ENCODE peak calls at places on chromosomes 4 and X, in eight cellular contexts. W, V, Q, F, I, T, E and U are unnamed samples. For H3K9me3, the result is how much of the 10 kb centered on the place peaks cover.

GRCh38 chr4:8709729-8710360 is 117.3 kb downstream of the CPZ start:
- DNase-seq in W (no peak), V (no peak), Q (no peak), F (no peak), I (no peak), T (no peak), E (peak), U (no peak)

GRCh38 chr4:54230479-54231418 is 1.7 kb downstream of the PDGFRA start:
- DNase-seq in W (no peak), V (peak), Q (peak), F (peak), I (no peak), T (no peak), E (peak), U (no peak)

GRCh38 chr4:142274137-142274536 is 572.0 kb downstream of the INPP4B start:
- DNase-seq in W (peak), V (no peak), Q (no peak), F (no peak), I (no peak), T (no peak), E (no peak), U (no peak)

GRCh38 chr4:148444296-148445070 is 2.3 kb upstream of the NR3C2 start:
- DNase-seq in W (peak), V (no peak), Q (peak), F (peak), I (peak), T (peak), E (peak), U (no peak)

GRCh38 chrX:73562986-73563739 is at the start of gene CHIC1:
- DNase-seq in W (peak), V (peak), Q (peak), F (peak), I (peak), T (peak), E (peak), U (peak)

GRCh38 chr4:144174401-144175067 is 34.0 kb upstream of the GYPA start:
- DNase-seq in W (peak), V (no peak), Q (no peak), F (peak), I (peak), T (peak), E (no peak), U (peak)

GRCh38 chr4:94763005-94763404 is 5.2 kb downstream of the BMPR1B start:
- DNase-seq in W (no peak), V (no peak), Q (no peak), F (no peak), I (no peak), T (no peak), E (no peak), U (no peak)

GRCh38 chrX:386768-387575 is at the start of gene PPP2R3B:
- DNase-seq in W (peak), V (peak), Q (peak), F (peak), I (peak), T (peak), E (peak), U (peak)

GRCh38 chrX:1442016-1442665 is 10.6 kb downstream of the ASMTL start:
- DNase-seq in W (no peak), V (peak), Q (no peak), F (no peak), I (no peak), T (no peak), E (peak), U (peak)

GRCh38 chr4:37685211-37685725 is 908 bp downstream of the RELL1 start:
- DNase-seq in W (no peak), V (no peak), Q (no peak), F (no peak), I (peak), T (peak), E (no peak), U (peak)

GRCh38 chr4:99710020-99710419 is 52.4 kb upstream of the C4orf54 start:
- DNase-seq in W (peak), V (no peak), Q (no peak), F (no peak), I (no peak), T (no peak), E (no peak), U (no peak)

GRCh38 chr4:95908806-95909205 is 68.9 kb downstream of the PDHA2 start:
- DNase-seq in W (no peak), V (no peak), Q (no peak), F (no peak), I (no peak), T (no peak), E (no peak), U (no peak)

GRCh38 chr4:137032242-137032641 is 500.1 kb downstream of the PCDH18 start:
- DNase-seq in W (no peak), V (no peak), Q (no peak), F (no peak), I (no peak), T (no peak), E (no peak), U (no peak)

GRCh38 chr4:122508083-122508482 is 51.6 kb upstream of the IL2 start:
- DNase-seq in W (peak), V (no peak), Q (no peak), F (no peak), I (no peak), T (no peak), E (no peak), U (no peak)

GRCh38 chr4:128502818-128503527 is 215.4 kb upstream of the PGRMC2 start:
- DNase-seq in W (no peak), V (no peak), Q (no peak), F (no peak), I (no peak), T (no peak), E (no peak), U (no peak)

GRCh38 chrX:132750312-132751042 is 208.0 kb downstream of the HS6ST2 start:
- DNase-seq in W (no peak), V (no peak), Q (no peak), F (no peak), I (no peak), T (no peak), E (no peak), U (peak)

GRCh38 chr4:108861339-108861738 is 98.5 kb upstream of the ETNPPL start:
- DNase-seq in W (peak), V (no peak), Q (no peak), F (no peak), I (no peak), T (no peak), E (no peak), U (peak)

GRCh38 chr4:135256111-135256510 is 1054.5 kb upstream of the PABPC4L start:
- DNase-seq in W (no peak), V (no peak), Q (no peak), F (no peak), I (no peak), T (no peak), E (no peak), U (no peak)

GRCh38 chrX:137432609-137433008 is 133.3 kb upstream of the ZIC3 start:
- DNase-seq in W (peak), V (no peak), Q (no peak), F (no peak), I (no peak), T (no peak), E (no peak), U (peak)

GRCh38 chr4:106478152-106478551 is 109.6 kb upstream of the GIMD1 start:
- DNase-seq in W (no peak), V (no peak), Q (no peak), F (no peak), I (no peak), T (no peak), E (no peak), U (no peak)

GRCh38 chr4:163172666-163173065 is 6.0 kb upstream of the NAF1 start:
- DNase-seq in W (no peak), V (no peak), Q (no peak), F (no peak), I (no peak), T (no peak), E (no peak), U (no peak)

GRCh38 chr4:76931576-76932276 is 17.8 kb upstream of the SEPTIN11 start:
- DNase-seq in W (no peak), V (no peak), Q (no peak), F (no peak), I (no peak), T (no peak), E (no peak), U (no peak)

GRCh38 chrX:150680974-150681373 is 12.2 kb upstream of the MTMR1 start:
- DNase-seq in W (peak), V (no peak), Q (no peak), F (no peak), I (no peak), T (no peak), E (no peak), U (peak)

GRCh38 chrX:7746861-7747260 is 96.1 kb upstream of the VCX start:
- DNase-seq in W (no peak), V (no peak), Q (no peak), F (no peak), I (no peak), T (no peak), E (no peak), U (no peak)

GRCh38 chr4:113446019-113446418 is 315.5 kb downstream of the CAMK2D start:
- DNase-seq in W (peak), V (no peak), Q (no peak), F (no peak), I (no peak), T (no peak), E (no peak), U (no peak)

GRCh38 chr4:141041021-141041476 is 92.2 kb downstream of the RNF150 start:
- DNase-seq in W (peak), V (no peak), Q (no peak), F (no peak), I (no peak), T (no peak), E (no peak), U (no peak)

GRCh38 chrX:123830309-123830708 is 29.5 kb upstream of the XIAP start:
- DNase-seq in W (no peak), V (peak), Q (no peak), F (no peak), I (no peak), T (no peak), E (no peak), U (no peak)

GRCh38 chr4:1961563-1961962 is 47.2 kb downstream of the NELFA start:
- DNase-seq in W (no peak), V (no peak), Q (no peak), F (no peak), I (no peak), T (no peak), E (no peak), U (no peak)

GRCh38 chr4:104728380-104729122 is 233.9 kb upstream of the CXXC4 start:
- DNase-seq in W (peak), V (peak), Q (no peak), F (no peak), I (no peak), T (no peak), E (no peak), U (no peak)

GRCh38 chr4:27397886-27398285 is 537.2 kb downstream of the STIM2 start:
- DNase-seq in W (peak), V (no peak), Q (no peak), F (no peak), I (no peak), T (no peak), E (no peak), U (no peak)

GRCh38 chr4:2806392-2807355 is 13.8 kb downstream of the SH3BP2 start:
- DNase-seq in W (no peak), V (no peak), Q (peak), F (no peak), I (no peak), T (peak), E (no peak), U (no peak)

GRCh38 chr4:118033148-118034060 is 882 bp upstream of the NDST3 start:
- DNase-seq in W (peak), V (peak), Q (peak), F (peak), I (no peak), T (no peak), E (peak), U (peak)

GRCh38 chr4:38242822-38243384 is 282.7 kb downstream of the PTTG2 start:
- DNase-seq in W (no peak), V (no peak), Q (no peak), F (no peak), I (no peak), T (no peak), E (no peak), U (no peak)

GRCh38 chrX:16023790-16024734 is 99.3 kb upstream of the GRPR start:
- DNase-seq in W (peak), V (no peak), Q (no peak), F (peak), I (no peak), T (no peak), E (no peak), U (no peak)

GRCh38 chr4:5051692-5052423 is 578 bp downstream of the STK32B start:
- DNase-seq in W (no peak), V (no peak), Q (peak), F (peak), I (no peak), T (no peak), E (peak), U (peak)

GRCh38 chr4:78121338-78121904 is 64.3 kb downstream of the FRAS1 start:
- DNase-seq in W (no peak), V (no peak), Q (no peak), F (no peak), I (no peak), T (no peak), E (no peak), U (no peak)

GRCh38 chr4:86974481-86975050 is 39.8 kb downstream of the AFF1 start:
- DNase-seq in W (peak), V (no peak), Q (no peak), F (no peak), I (no peak), T (no peak), E (no peak), U (no peak)

GRCh38 chr4:86975927-86976326 is 41.1 kb downstream of the AFF1 start:
- DNase-seq in W (no peak), V (no peak), Q (no peak), F (no peak), I (no peak), T (no peak), E (no peak), U (no peak)

GRCh38 chr4:86972997-86973396 is 38.2 kb downstream of the AFF1 start:
- DNase-seq in W (peak), V (no peak), Q (no peak), F (no peak), I (no peak), T (no peak), E (no peak), U (peak)

GRCh38 chr4:86971355-86971683 is 36.5 kb downstream of the AFF1 start:
- DNase-seq in W (no peak), V (no peak), Q (no peak), F (no peak), I (no peak), T (no peak), E (no peak), U (no peak)

GRCh38 chr4:86973668-86974067 is 38.9 kb downstream of the AFF1 start:
- DNase-seq in W (no peak), V (no peak), Q (no peak), F (no peak), I (no peak), T (no peak), E (no peak), U (no peak)
- H3K9me3 ChIP-seq in W (under half), V (under half), Q (under half), F (under half), I (under half), T (under half), E (under half), U (under half)

GRCh38 chr4:6892190-6892908 is 17.3 kb upstream of the TBC1D14 start:
- DNase-seq in W (peak), V (no peak), Q (peak), F (no peak), I (peak), T (peak), E (no peak), U (peak)
- H3K4me3 ChIP-seq in W (peak), V (no peak), Q (peak), F (no peak), I (peak), T (peak), E (no peak), U (no peak)

GRCh38 chrX:151984891-151985290 is 10.4 kb upstream of the GABRE start:
- DNase-seq in W (no peak), V (no peak), Q (no peak), F (no peak), I (no peak), T (no peak), E (no peak), U (no peak)

GRCh38 chrX:151987108-151987507 is 12.6 kb upstream of the GABRE start:
- DNase-seq in W (no peak), V (no peak), Q (no peak), F (no peak), I (no peak), T (no peak), E (no peak), U (no peak)

GRCh38 chrX:151985955-151986354 is 11.5 kb upstream of the GABRE start:
- DNase-seq in W (no peak), V (no peak), Q (peak), F (no peak), I (no peak), T (no peak), E (no peak), U (no peak)

GRCh38 chrX:151984328-151984727 is 9.9 kb upstream of the GABRE start:
- DNase-seq in W (peak), V (no peak), Q (peak), F (no peak), I (no peak), T (no peak), E (no peak), U (no peak)

DNA sequence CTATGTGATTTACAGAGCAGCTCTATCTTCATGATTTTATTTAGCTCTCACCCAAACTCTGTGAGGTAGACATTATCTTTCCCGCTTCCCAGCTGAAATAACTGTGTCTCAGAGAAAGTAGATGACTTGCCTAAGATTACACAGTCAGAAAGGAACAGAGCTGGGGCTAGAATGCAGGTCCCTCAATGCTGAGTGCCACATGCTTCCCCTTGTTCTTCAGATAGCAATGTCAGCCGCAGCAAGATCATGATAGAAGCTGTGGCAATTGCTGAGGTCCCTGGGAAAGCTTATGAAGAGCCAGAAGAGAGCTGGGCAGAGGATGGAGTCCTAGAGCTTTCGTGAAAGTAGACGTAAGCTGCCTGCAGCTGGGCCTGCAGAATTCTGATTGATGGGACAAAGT is 11.1 kb upstream of the GABRE start:
- DNase-seq in W (no peak), V (no peak), Q (no peak), F (no peak), I (no peak), T (no peak), E (no peak), U (no peak)
- H3K9me3 ChIP-seq in W (under half), V (under half), Q (under half), F (under half), I (under half), T (under half), E (under half), U (under half)

GRCh38 chrX:130118941-130119640 is 8.8 kb upstream of the ELF4 start:
- DNase-seq in W (no peak), V (no peak), Q (no peak), F (no peak), I (no peak), T (no peak), E (no peak), U (no peak)
- H3K4me3 ChIP-seq in W (no peak), V (no peak), Q (no peak), F (no peak), I (no peak), T (no peak), E (no peak), U (no peak)

GRCh38 chrX:47918274-47918673 is 81.6 kb downstream of the ZNF81 start:
- DNase-seq in W (no peak), V (no peak), Q (no peak), F (no peak), I (no peak), T (no peak), E (no peak), U (no peak)
- H3K9me3 ChIP-seq in W (under half), V (under half), Q (half or more), F (under half), I (under half), T (under half), E (under half), U (under half)

GRCh38 chr4:52076731-52077130 is 25.6 kb downstream of the SPATA18 start:
- DNase-seq in W (no peak), V (no peak), Q (peak), F (peak), I (no peak), T (no peak), E (peak), U (no peak)
- H3K4me3 ChIP-seq in W (no peak), V (no peak), Q (no peak), F (peak), I (no peak), T (no peak), E (no peak), U (no peak)

DNA sequence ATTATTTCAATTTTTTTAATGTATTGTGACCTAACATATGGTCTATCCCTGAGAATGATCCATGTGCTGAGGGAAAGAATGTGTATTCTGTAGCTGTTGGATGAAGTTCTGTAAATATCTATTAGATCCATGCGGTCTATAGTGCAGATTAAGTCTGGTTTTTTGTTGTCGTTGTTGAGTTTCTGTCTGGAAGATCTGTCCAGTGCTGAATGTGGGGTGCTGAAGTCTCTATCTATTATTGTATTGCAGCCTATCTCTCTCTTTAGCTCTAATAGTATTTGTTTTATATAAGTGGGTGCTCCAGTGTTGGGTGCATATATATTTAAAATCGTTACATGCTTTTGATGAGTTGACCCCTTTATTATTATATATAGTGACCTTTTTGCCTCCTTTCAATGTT is 26.2 kb upstream of the PAGE3 start:
- DNase-seq in W (no peak), V (no peak), Q (no peak), F (no peak), I (no peak), T (no peak), E (no peak), U (no peak)
- H3K9me3 ChIP-seq in W (under half), V (under half), Q (under half), F (under half), I (under half), T (under half), E (under half), U (under half)

DNA sequence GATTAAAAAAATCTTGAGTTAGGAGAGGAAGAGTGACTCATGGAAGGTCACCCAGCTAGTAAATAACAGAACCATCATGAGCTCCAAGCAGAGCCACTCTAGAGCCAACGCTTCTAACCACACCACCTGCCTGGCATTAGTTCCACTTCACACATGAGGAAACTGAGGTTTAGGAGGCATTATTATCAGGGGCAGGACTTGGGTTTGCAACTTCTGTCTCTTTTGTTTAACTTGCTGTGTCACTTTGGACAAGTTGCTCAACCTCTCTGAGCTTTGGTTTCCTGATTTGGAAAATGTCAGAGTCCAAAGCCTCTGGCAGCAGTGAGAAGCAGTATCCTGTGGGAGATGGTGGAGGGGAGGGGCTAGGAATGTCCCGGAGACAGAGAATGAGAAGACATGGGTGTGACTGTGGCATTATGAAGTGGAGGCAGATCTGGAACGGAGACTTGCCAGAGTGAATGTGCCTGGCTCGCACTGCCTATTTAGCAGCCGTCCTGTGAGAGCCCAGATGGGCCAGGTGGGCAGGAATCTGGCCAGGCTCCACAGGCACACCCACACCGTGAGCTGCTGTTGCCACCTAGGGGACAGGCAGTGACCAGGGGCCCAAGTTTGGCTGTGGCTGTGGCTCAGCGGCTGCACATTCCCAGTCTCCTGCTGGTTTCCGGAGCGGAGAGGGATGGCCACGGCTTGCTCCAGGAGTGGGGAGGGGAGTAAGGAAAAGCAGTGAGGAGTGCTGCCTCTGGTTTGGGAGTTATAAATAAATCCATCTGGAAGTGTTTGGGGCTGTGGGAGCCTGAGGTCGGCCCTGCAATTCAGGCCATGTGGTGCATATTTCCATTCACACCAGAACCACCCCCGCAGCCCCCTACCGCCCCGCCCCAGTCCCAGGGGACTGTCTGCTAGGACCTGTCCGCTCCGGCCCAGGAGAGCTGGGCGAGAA is 93.4 kb downstream of the NHSL2 start:
- DNase-seq in W (peak), V (no peak), Q (peak), F (no peak), I (no peak), T (no peak), E (peak), U (no peak)
- H3K4me3 ChIP-seq in W (no peak), V (no peak), Q (no peak), F (no peak), I (no peak), T (no peak), E (no peak), U (no peak)

GRCh38 chr4:14379148-14379547 is 623.1 kb upstream of the CPEB2 start:
- DNase-seq in W (peak), V (no peak), Q (no peak), F (no peak), I (no peak), T (no peak), E (no peak), U (no peak)
- H3K9me3 ChIP-seq in W (under half), V (under half), Q (under half), F (under half), I (under half), T (under half), E (under half), U (under half)

GRCh38 chrX:11698747-11699146 is 33.0 kb upstream of the ARHGAP6 start:
- DNase-seq in W (no peak), V (no peak), Q (no peak), F (no peak), I (no peak), T (no peak), E (no peak), U (no peak)
- H3K4me3 ChIP-seq in W (no peak), V (no peak), Q (no peak), F (no peak), I (no peak), T (no peak), E (no peak), U (no peak)